ENCODE peak calls at places on chromosomes 6 and 20, in six cellular contexts. K is WTC11, R is A549, W is HepG2, S is H1, Q is K562. D is an unnamed sample.

GRCh38 chr20:44728835-44729342 is 13.7 kb downstream of the CCN5 start:
- DNase-seq in K (peak), R (peak), W (no peak), S (peak), Q (no peak), D (peak)

GRCh38 chr6:56953597-56954388 is 1.1 kb upstream of the BEND6 start:
- DNase-seq in K (no peak), R (peak), W (no peak), S (peak), Q (peak), D (peak)

GRCh38 chr6:16206595-16207037 is 31.8 kb upstream of the GMPR start:
- DNase-seq in K (peak), R (peak), W (peak), S (peak), Q (peak), D (peak)

GRCh38 chr20:54494303-54495006 is 19.1 kb downstream of the DOK5 start:
- DNase-seq in K (no peak), R (no peak), W (no peak), S (no peak), Q (no peak), D (no peak)

GRCh38 chr6:52489881-52490280 is 69.7 kb downstream of the EFHC1 start:
- DNase-seq in K (no peak), R (no peak), W (no peak), S (no peak), Q (no peak), D (peak)

GRCh38 chr6:136566851-136567250 is 16.6 kb upstream of the MAP7 start:
- DNase-seq in K (no peak), R (no peak), W (no peak), S (no peak), Q (no peak), D (peak)

GRCh38 chr20:24648481-24648880 is 179.1 kb downstream of the SYNDIG1 start:
- DNase-seq in K (no peak), R (no peak), W (no peak), S (no peak), Q (no peak), D (no peak)

GRCh38 chr6:10194816-10195639 is 219.8 kb downstream of the TFAP2A start:
- DNase-seq in K (no peak), R (no peak), W (no peak), S (no peak), Q (no peak), D (no peak)

GRCh38 chr6:3324262-3324942 is 65.7 kb downstream of the PSMG4 start:
- DNase-seq in K (no peak), R (peak), W (peak), S (no peak), Q (peak), D (peak)

GRCh38 chr6:15798856-15799255 is 136.0 kb upstream of the DTNBP1 start:
- DNase-seq in K (no peak), R (no peak), W (no peak), S (no peak), Q (no peak), D (no peak)

GRCh38 chr6:121354764-121355163 is 20.5 kb upstream of the TBC1D32 start:
- DNase-seq in K (peak), R (no peak), W (no peak), S (no peak), Q (no peak), D (no peak)

GRCh38 chr20:9460518-9460917 is 53.9 kb upstream of the LAMP5 start:
- DNase-seq in K (no peak), R (peak), W (no peak), S (no peak), Q (no peak), D (peak)

GRCh38 chr20:58557713-58558335 is 42.6 kb upstream of the APCDD1L start:
- DNase-seq in K (no peak), R (no peak), W (no peak), S (no peak), Q (no peak), D (no peak)

GRCh38 chr20:33063271-33063670 is 9.6 kb downstream of the BPIFB3 start:
- DNase-seq in K (no peak), R (no peak), W (no peak), S (no peak), Q (no peak), D (no peak)

GRCh38 chr6:159090530-159091306 is 45.9 kb upstream of the TAGAP start:
- DNase-seq in K (no peak), R (no peak), W (no peak), S (peak), Q (no peak), D (no peak)

GRCh38 chr6:135212020-135212806 is 31.1 kb downstream of the MYB start:
- DNase-seq in K (no peak), R (no peak), W (no peak), S (no peak), Q (no peak), D (no peak)

GRCh38 chr6:50840814-50841192 is 22.1 kb downstream of the TFAP2B start:
- DNase-seq in K (no peak), R (no peak), W (no peak), S (no peak), Q (no peak), D (no peak)

GRCh38 chr6:109478848-109479624 is 4.0 kb downstream of the ZBTB24 start:
- DNase-seq in K (no peak), R (no peak), W (peak), S (no peak), Q (no peak), D (no peak)

GRCh38 chr20:62548483-62548882 is 72.7 kb upstream of the GATA5 start:
- DNase-seq in K (no peak), R (no peak), W (no peak), S (no peak), Q (no peak), D (no peak)

GRCh38 chr6:44422534-44422933 is 35.0 kb downstream of the CDC5L start:
- DNase-seq in K (no peak), R (no peak), W (no peak), S (no peak), Q (no peak), D (no peak)
- TF ChIP-seq JUN in K (no peak), R (no peak), W (no peak), S (no peak), Q (no peak), D (no peak)

GRCh38 chr6:111842271-111842822 is 30.9 kb downstream of the FYN start:
- DNase-seq in K (no peak), R (no peak), W (no peak), S (no peak), Q (no peak), D (no peak)

GRCh38 chr6:111840821-111841220 is 32.4 kb downstream of the FYN start:
- DNase-seq in K (no peak), R (no peak), W (no peak), S (no peak), Q (no peak), D (no peak)

GRCh38 chr6:111842891-111843290 is 30.4 kb downstream of the FYN start:
- DNase-seq in K (no peak), R (no peak), W (peak), S (no peak), Q (no peak), D (no peak)

GRCh38 chr6:111843347-111844147 is 29.7 kb downstream of the FYN start:
- DNase-seq in K (no peak), R (no peak), W (peak), S (no peak), Q (peak), D (no peak)

GRCh38 chr6:111841822-111842221 is 31.4 kb downstream of the FYN start:
- DNase-seq in K (no peak), R (no peak), W (no peak), S (no peak), Q (no peak), D (peak)
- TF ChIP-seq JUN in K (no peak), R (no peak), W (no peak), S (no peak), Q (no peak), D (no peak)

GRCh38 chr6:155248021-155249001 is 15.5 kb upstream of the CLDN20 start:
- DNase-seq in K (peak), R (peak), W (peak), S (peak), Q (no peak), D (peak)
- TF ChIP-seq JUN in K (no peak), R (no peak), W (no peak), S (no peak), Q (no peak), D (no peak)

DNA sequence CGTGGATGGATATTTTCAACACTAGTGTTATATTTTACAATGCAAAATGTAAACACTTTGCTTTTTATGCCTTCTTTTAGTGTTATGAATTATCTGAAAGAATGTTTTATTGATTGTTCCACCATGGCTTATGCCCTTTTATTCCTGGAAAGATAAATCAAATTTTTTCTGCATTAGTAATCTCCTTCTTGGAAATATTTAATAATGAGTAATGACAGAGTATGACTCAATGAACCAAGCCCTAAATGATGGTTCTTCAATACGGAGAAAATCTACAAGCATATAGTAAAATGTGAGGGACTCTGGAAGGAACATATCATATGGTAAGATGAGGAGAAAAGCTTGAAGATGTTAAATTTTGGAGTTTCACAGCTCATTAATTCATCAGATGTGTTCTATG is 929.6 kb downstream of the C6orf118 start:
- DNase-seq in K (no peak), R (no peak), W (no peak), S (no peak), Q (no peak), D (peak)
- TF ChIP-seq JUN in K (no peak), R (no peak), W (no peak), S (no peak), Q (no peak), D (peak)

GRCh38 chr6:126913658-126914057 is 204.8 kb upstream of the RSPO3 start:
- DNase-seq in K (no peak), R (no peak), W (no peak), S (no peak), Q (no peak), D (no peak)
- TF ChIP-seq JUN in K (no peak), R (no peak), W (no peak), S (no peak), Q (no peak), D (no peak)

GRCh38 chr20:36591281-36591680 is 14.3 kb upstream of the RAB5IF start:
- DNase-seq in K (no peak), R (no peak), W (no peak), S (no peak), Q (no peak), D (no peak)
- TF ChIP-seq JUN in K (no peak), R (no peak), W (no peak), S (no peak), Q (no peak), D (no peak)

DNA sequence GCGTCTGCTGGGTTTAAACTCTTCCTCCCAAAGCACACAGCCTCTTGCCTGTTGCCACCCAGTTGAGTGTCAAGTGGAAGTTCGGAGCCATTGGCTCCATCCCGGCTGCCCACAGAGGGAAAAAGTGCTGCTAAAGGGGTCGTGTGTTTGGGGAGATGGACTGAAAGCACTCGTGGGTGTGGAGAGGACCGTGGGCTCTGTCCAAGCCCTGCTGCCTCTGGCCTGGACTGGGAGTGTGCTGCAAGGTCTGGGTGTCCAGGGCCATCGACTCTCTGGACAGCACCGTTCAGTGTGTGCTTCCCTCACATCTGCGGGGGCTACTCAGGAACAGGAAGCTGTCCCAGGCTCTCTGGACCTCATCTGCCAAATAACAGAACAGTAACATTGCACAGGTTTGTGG is 269.3 kb downstream of the DLL1 start:
- DNase-seq in K (no peak), R (no peak), W (no peak), S (no peak), Q (no peak), D (no peak)
- TF ChIP-seq JUN in K (no peak), R (no peak), W (no peak), S (no peak), Q (no peak), D (no peak)

GRCh38 chr6:167474171-167474570 is 149.3 kb downstream of the TTLL2 start:
- DNase-seq in K (no peak), R (no peak), W (no peak), S (no peak), Q (no peak), D (no peak)
- TF ChIP-seq JUN in K (no peak), R (no peak), W (no peak), S (no peak), Q (no peak), D (no peak)

GRCh38 chr6:139349464-139350020 is 24.9 kb downstream of the CITED2 start:
- DNase-seq in K (no peak), R (no peak), W (no peak), S (no peak), Q (no peak), D (no peak)
- TF ChIP-seq JUN in K (no peak), R (no peak), W (no peak), S (no peak), Q (no peak), D (no peak)

DNA sequence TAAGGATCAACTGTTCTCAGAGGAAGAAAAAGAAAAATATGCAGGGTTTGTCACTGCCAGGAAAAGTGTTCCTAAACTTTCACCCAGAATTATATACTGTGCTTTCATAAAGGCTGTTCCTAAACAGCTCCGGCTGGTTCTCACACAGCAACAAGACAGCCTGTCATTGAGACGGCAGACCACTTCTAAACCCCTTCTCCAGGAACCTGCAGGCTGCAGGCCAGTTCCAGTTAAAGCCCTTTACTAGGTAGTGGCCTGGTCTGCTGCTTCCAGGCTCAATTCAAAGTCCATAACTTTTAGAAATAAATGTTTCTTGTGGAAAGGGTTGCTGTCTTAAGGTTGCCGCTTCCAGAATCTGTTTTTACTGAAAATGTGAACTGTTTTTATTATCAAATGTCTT is 97.3 kb upstream of the SOX4 start:
- DNase-seq in K (no peak), R (no peak), W (no peak), S (no peak), Q (no peak), D (no peak)
- TF ChIP-seq JUN in K (no peak), R (no peak), W (no peak), S (no peak), Q (no peak), D (no peak)

D was measured in endothelial cell of umbilical vein.